ENCODE peak calls at places on chromosomes 16 and 17, in four cellular contexts. V is tibial nerve, Z is vagina, N is neuronal stem cell. Q is an unnamed sample.
A peak's percentile ranks its signal among the peaks of the same experiment; 100 is the strongest.

GRCh38 chr16:11156401-11156800 is 99.6 kb downstream of the SOCS1 start:
- DNase-seq in V (no peak), N (no peak), Z (no peak), Q (no peak)

GRCh38 chr17:9228408-9229159 is 207.3 kb downstream of the NTN1 start:
- DNase-seq in Z (no peak), N (no peak), V (no peak), Q (no peak)

GRCh38 chr17:39665642-39666221 is 583 bp downstream of the TCAP start:
- DNase-seq in V (no peak), Z (no peak), N (no peak), Q (no peak)

GRCh38 chr17:22461460-22462145 is 769.3 kb downstream of the KCNJ18 start:
- DNase-seq in Z (no peak), V (no peak), N (no peak), Q (no peak)

GRCh38 chr16:19113577-19114358 is at the start of gene ITPRIPL2:
- DNase-seq in Z (no peak), V (peak; percentile 74), N (peak; percentile 48), Q (no peak)

GRCh38 chr17:59074494-59074893 is 32.2 kb downstream of the TRIM37 start:
- DNase-seq in Z (no peak), V (no peak), N (no peak), Q (no peak)

GRCh38 chr16:75599452-75600277 is 23.4 kb downstream of the ADAT1 start:
- DNase-seq in V (no peak), N (no peak), Z (no peak), Q (no peak)

GRCh38 chr17:49729074-49729473 is 21.3 kb upstream of the SLC35B1 start:
- DNase-seq in N (no peak), V (no peak), Z (no peak), Q (no peak)

GRCh38 chr17:62714016-62714777 is 86.7 kb downstream of the MRC2 start:
- DNase-seq in N (no peak), V (no peak), Z (no peak), Q (no peak)

GRCh38 chr17:7967751-7968150 is 34.7 kb upstream of the GUCY2D start:
- DNase-seq in V (no peak), Z (no peak), N (no peak), Q (no peak)

GRCh38 chr16:30867747-30868146 is 26.1 kb downstream of the BCL7C start:
- DNase-seq in Z (no peak), V (no peak), N (no peak), Q (no peak)

GRCh38 chr16:19831678-19832077 is 53.0 kb downstream of the GPRC5B start:
- DNase-seq in N (no peak), Z (no peak), V (no peak), Q (no peak)

GRCh38 chr16:35131429-35131828 is 1672.0 kb downstream of the TP53TG3F start:
- DNase-seq in V (no peak), N (no peak), Z (no peak), Q (no peak)

GRCh38 chr17:61340431-61340830 is 59.2 kb upstream of the TBX2 start:
- DNase-seq in N (no peak), Z (no peak), V (no peak), Q (no peak)

GRCh38 chr17:3695129-3695722 is 729 bp downstream of the P2RX5 start:
- DNase-seq in Z (no peak), N (no peak), V (no peak), Q (no peak)

GRCh38 chr16:19843371-19843770 is 41.3 kb downstream of the GPRC5B start:
- DNase-seq in Z (no peak), V (no peak), N (no peak), Q (no peak)

GRCh38 chr16:19876501-19877059 is 8.1 kb downstream of the GPRC5B start:
- DNase-seq in V (no peak), N (no peak), Z (no peak), Q (no peak)

GRCh38 chr16:30028438-30029093 is 2.5 kb downstream of the TLCD3B start:
- DNase-seq in N (peak; percentile 59), Z (no peak), V (no peak), Q (no peak)

GRCh38 chr16:47638175-47638574 is 177.0 kb downstream of the PHKB start:
- DNase-seq in Z (no peak), V (no peak), N (no peak), Q (no peak)

GRCh38 chr17:79377230-79377790 is 233.5 kb downstream of the RBFOX3 start:
- DNase-seq in V (no peak), Z (no peak), N (no peak), Q (no peak)

GRCh38 chr16:69029121-69029520 is 76.3 kb upstream of the HAS3 start:
- DNase-seq in N (no peak), Z (no peak), V (no peak), Q (no peak)

GRCh38 chr17:71267668-71268067 is 853.2 kb upstream of the SOX9 start:
- DNase-seq in N (no peak), Z (no peak), V (no peak), Q (no peak)
- H3K9me3 ChIP-seq in N (peaks cover 2% of the 10 kb centered on the region), Z (no peaks in the 10 kb centered on the region), V (peaks cover 3% of the 10 kb centered on the region), Q (no peaks in the 10 kb centered on the region)

GRCh38 chr17:1643293-1643998 is 2.1 kb downstream of the SCARF1 start:
- DNase-seq in N (peak; percentile 45), Z (no peak), V (no peak), Q (no peak)
- H3K4me3 ChIP-seq in N (peak overlapping the region; percentile 76), Z (peak overlapping the region; percentile 68), V (peak overlapping the region; percentile 57), Q (peak overlapping the region; percentile 58)

GRCh38 chr17:28270926-28271325 is 48.1 kb upstream of the TMEM97 start:
- DNase-seq in N (no peak), Z (no peak), V (no peak), Q (no peak)

GRCh38 chr17:28268610-28269313 is 50.2 kb upstream of the TMEM97 start:
- DNase-seq in N (no peak), V (no peak), Z (no peak), Q (no peak)

GRCh38 chr17:28271431-28271830 is 47.6 kb upstream of the TMEM97 start:
- DNase-seq in V (no peak), N (no peak), Z (no peak), Q (no peak)

GRCh38 chr17:28270055-28270454 is 48.9 kb upstream of the TMEM97 start:
- DNase-seq in N (no peak), Z (no peak), V (no peak), Q (no peak)

DNA sequence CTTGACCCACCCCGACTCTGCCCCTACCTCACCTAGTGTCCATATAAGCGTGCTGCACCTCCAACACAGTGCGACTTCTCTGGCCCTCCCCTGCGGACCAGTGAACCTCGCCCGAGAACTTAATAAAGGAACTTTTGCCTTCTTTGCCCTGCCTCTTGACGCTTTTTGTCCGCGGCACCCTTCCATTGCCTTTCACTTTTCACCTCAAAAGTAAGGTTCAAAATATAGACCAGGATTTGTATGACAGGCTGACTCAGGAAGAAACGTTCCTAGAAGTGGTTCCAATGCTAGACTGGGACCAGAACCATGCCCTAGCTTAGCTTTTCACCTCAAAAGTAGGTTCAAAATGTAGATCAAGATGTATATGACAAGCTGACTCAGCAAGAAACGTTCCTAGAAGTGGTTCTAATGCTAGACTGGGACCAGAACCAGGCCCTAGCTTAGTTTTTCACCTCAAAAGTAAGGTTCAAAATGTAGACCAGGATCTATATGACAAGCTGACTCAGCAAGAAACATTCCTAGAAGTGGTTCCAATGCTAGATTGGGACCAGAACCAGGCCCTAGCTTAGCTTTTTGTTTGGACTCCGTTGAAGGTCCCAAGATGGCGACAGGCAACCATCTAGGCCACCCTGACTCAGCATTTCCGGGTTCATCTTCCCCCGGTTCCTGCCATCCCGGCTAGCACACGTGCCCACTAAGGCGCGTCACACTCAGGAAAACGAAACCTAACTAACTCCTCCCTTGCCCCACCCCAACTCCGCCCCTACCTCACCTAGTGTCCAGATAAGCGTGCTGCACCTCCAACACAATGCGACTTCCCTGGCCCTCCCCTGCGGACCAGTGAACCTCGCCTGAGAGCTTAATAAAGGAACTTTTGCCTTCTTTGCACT is 51.0 kb upstream of the TMEM97 start:
- DNase-seq in N (no peak), V (no peak), Z (no peak), Q (no peak)
- H3K9me3 ChIP-seq in N (peaks cover 2% of the 10 kb centered on the region), V (peaks cover 4% of the 10 kb centered on the region), Z (no peaks in the 10 kb centered on the region), Q (peaks cover 4% of the 10 kb centered on the region)

DNA sequence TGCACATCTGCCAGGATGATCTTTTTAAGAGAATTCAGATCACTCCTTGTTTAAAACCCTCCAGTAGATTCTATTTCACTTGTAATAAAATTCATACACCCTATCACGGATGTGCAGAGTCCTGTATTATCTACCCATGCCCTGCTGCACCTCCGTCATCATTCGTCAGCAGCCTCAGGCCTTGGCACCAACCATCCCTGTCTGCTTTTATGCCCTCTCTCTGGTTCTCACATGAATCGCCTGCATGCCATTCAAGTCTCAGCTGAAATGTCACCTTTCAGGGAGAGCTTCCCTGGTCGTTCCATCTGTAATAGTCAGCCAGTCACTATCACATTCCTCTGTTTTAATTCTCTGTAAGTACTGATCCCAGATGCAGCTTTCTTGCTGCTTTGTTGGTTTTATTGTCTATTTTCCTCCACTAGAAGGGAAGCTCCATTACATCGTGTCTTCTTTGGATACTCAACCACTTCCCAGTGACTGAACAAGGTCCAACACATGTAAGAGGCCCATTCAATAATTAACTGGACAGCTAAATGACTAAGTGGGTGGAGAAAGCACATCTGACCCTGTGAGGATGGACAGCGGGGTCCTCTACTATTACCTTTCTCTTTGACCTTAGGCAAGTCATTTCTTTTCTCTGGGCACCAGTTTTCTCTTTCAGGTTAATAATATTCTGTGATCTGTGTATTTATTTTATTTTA is 81.2 kb upstream of the GOT2 start:
- DNase-seq in N (no peak), Z (no peak), V (no peak), Q (no peak)
- H3K4me3 ChIP-seq in N (no peak overlapping the region), Z (no peak overlapping the region), V (no peak overlapping the region), Q (no peak overlapping the region)

GRCh38 chr17:54452666-54453348 is 447.8 kb upstream of the TOM1L1 start:
- DNase-seq in Z (no peak), N (no peak), V (no peak), Q (no peak)

GRCh38 chr17:54451051-54451450 is 449.6 kb upstream of the TOM1L1 start:
- DNase-seq in Z (no peak), N (no peak), V (no peak), Q (no peak)

GRCh38 chr17:54455251-54455868 is 445.3 kb upstream of the TOM1L1 start:
- DNase-seq in Z (no peak), N (peak; percentile 2), V (no peak), Q (no peak)
- H3K9me3 ChIP-seq in Z (peaks cover 7% of the 10 kb centered on the region), N (peaks cover 5% of the 10 kb centered on the region), V (peaks cover 3% of the 10 kb centered on the region), Q (no peaks in the 10 kb centered on the region)

GRCh38 chr17:2394775-2395191 is 6.1 kb downstream of the MNT start:
- DNase-seq in N (no peak), V (no peak), Z (no peak), Q (no peak)

GRCh38 chr17:2395258-2396170 is 5.3 kb downstream of the MNT start:
- DNase-seq in V (no peak), N (no peak), Z (no peak), Q (no peak)

GRCh38 chr17:2393184-2393953 is 7.5 kb downstream of the MNT start:
- DNase-seq in Z (no peak), N (peak; percentile 87), V (peak; percentile 84), Q (no peak)

GRCh38 chr17:2392252-2393183 is 8.3 kb downstream of the MNT start:
- DNase-seq in N (peak; percentile 95), Z (peak; percentile 97), V (peak; percentile 95), Q (peak; percentile 75)

GRCh38 chr17:2393954-2394749 is 6.7 kb downstream of the MNT start:
- DNase-seq in V (no peak), Z (no peak), N (no peak), Q (no peak)
- H3K4me3 ChIP-seq in V (peak overlapping the region; percentile 92), Z (peak overlapping the region; percentile 97), N (peak overlapping the region; percentile 69), Q (peak overlapping the region; percentile 60)

Q was measured in iPS DF 6.9.